ENCODE peak calls at places on chromosomes 12 and 14, in seven cellular contexts. One of them, this sample, is unnamed.

GRCh38 chr14:25150934-25151790 is 101.2 kb upstream of the STXBP6 start:
- DNase-seq in nephron progenitor cell: no peak
- DNase-seq in neural progenitor cell: peak
- DNase-seq in stimulated activated CD4-positive, alpha-beta T cell treated with anti-CD3 and anti-CD28 coated beads, TNF-alpha, amount 100 ng/mL, for 1 hour: no peak
- DNase-seq in GM20000: peak
- DNase-seq in midbrain: peak
- DNase-seq in retinal pigment epithelial cell: no peak
- DNase-seq in this sample: peak

GRCh38 chr12:76422878-76423438 is 74.7 kb upstream of the BBS10 start:
- DNase-seq in midbrain: no peak
- DNase-seq in retinal pigment epithelial cell: peak
- DNase-seq in nephron progenitor cell: no peak
- DNase-seq in GM20000: no peak
- DNase-seq in stimulated activated CD4-positive, alpha-beta T cell treated with anti-CD3 and anti-CD28 coated beads, TNF-alpha, amount 100 ng/mL, for 1 hour: no peak
- DNase-seq in neural progenitor cell: no peak
- DNase-seq in this sample: no peak

GRCh38 chr14:38186217-38186616 is 21.5 kb upstream of the SSTR1 start:
- DNase-seq in stimulated activated CD4-positive, alpha-beta T cell treated with anti-CD3 and anti-CD28 coated beads, TNF-alpha, amount 100 ng/mL, for 1 hour: no peak
- DNase-seq in GM20000: no peak
- DNase-seq in neural progenitor cell: no peak
- DNase-seq in nephron progenitor cell: no peak
- DNase-seq in midbrain: no peak
- DNase-seq in retinal pigment epithelial cell: no peak
- DNase-seq in this sample: no peak

GRCh38 chr14:30387856-30388255 is 171.1 kb upstream of the G2E3 start:
- DNase-seq in stimulated activated CD4-positive, alpha-beta T cell treated with anti-CD3 and anti-CD28 coated beads, TNF-alpha, amount 100 ng/mL, for 1 hour: no peak
- DNase-seq in retinal pigment epithelial cell: no peak
- DNase-seq in GM20000: no peak
- DNase-seq in nephron progenitor cell: no peak
- DNase-seq in midbrain: no peak
- DNase-seq in neural progenitor cell: no peak
- DNase-seq in this sample: no peak

GRCh38 chr14:75454963-75455546 is 27.2 kb downstream of the JDP2 start:
- DNase-seq in GM20000: no peak
- DNase-seq in nephron progenitor cell: no peak
- DNase-seq in midbrain: peak
- DNase-seq in retinal pigment epithelial cell: peak
- DNase-seq in neural progenitor cell: no peak
- DNase-seq in stimulated activated CD4-positive, alpha-beta T cell treated with anti-CD3 and anti-CD28 coated beads, TNF-alpha, amount 100 ng/mL, for 1 hour: no peak
- DNase-seq in this sample: no peak

GRCh38 chr14:67532606-67532997 is 488 bp upstream of the PLEKHH1 start:
- DNase-seq in stimulated activated CD4-positive, alpha-beta T cell treated with anti-CD3 and anti-CD28 coated beads, TNF-alpha, amount 100 ng/mL, for 1 hour: no peak
- DNase-seq in midbrain: no peak
- DNase-seq in nephron progenitor cell: no peak
- DNase-seq in retinal pigment epithelial cell: no peak
- DNase-seq in neural progenitor cell: no peak
- DNase-seq in GM20000: no peak
- DNase-seq in this sample: no peak

GRCh38 chr12:55743131-55743921 is 404 bp downstream of the GDF11 start:
- DNase-seq in midbrain: no peak
- DNase-seq in retinal pigment epithelial cell: no peak
- DNase-seq in GM20000: peak
- DNase-seq in stimulated activated CD4-positive, alpha-beta T cell treated with anti-CD3 and anti-CD28 coated beads, TNF-alpha, amount 100 ng/mL, for 1 hour: peak
- DNase-seq in neural progenitor cell: peak
- DNase-seq in nephron progenitor cell: peak
- DNase-seq in this sample: no peak

GRCh38 chr12:29113101-29113500 is 36.0 kb upstream of the FAR2 start:
- DNase-seq in stimulated activated CD4-positive, alpha-beta T cell treated with anti-CD3 and anti-CD28 coated beads, TNF-alpha, amount 100 ng/mL, for 1 hour: no peak
- DNase-seq in neural progenitor cell: no peak
- DNase-seq in nephron progenitor cell: no peak
- DNase-seq in retinal pigment epithelial cell: no peak
- DNase-seq in midbrain: no peak
- DNase-seq in GM20000: no peak
- DNase-seq in this sample: no peak

GRCh38 chr14:33962016-33962415 is 11.1 kb upstream of the EGLN3 start:
- DNase-seq in midbrain: peak
- DNase-seq in stimulated activated CD4-positive, alpha-beta T cell treated with anti-CD3 and anti-CD28 coated beads, TNF-alpha, amount 100 ng/mL, for 1 hour: no peak
- DNase-seq in nephron progenitor cell: no peak
- DNase-seq in neural progenitor cell: no peak
- DNase-seq in GM20000: no peak
- DNase-seq in retinal pigment epithelial cell: no peak
- DNase-seq in this sample: no peak

GRCh38 chr12:55982319-55982936 is 8.6 kb downstream of the RAB5B start:
- DNase-seq in GM20000: peak
- DNase-seq in neural progenitor cell: no peak
- DNase-seq in retinal pigment epithelial cell: no peak
- DNase-seq in nephron progenitor cell: no peak
- DNase-seq in stimulated activated CD4-positive, alpha-beta T cell treated with anti-CD3 and anti-CD28 coated beads, TNF-alpha, amount 100 ng/mL, for 1 hour: no peak
- DNase-seq in midbrain: no peak
- DNase-seq in this sample: no peak

GRCh38 chr12:67827820-67828383 is 161.3 kb upstream of the IFNG-AS1 start:
- DNase-seq in GM20000: peak
- DNase-seq in retinal pigment epithelial cell: peak
- DNase-seq in midbrain: no peak
- DNase-seq in stimulated activated CD4-positive, alpha-beta T cell treated with anti-CD3 and anti-CD28 coated beads, TNF-alpha, amount 100 ng/mL, for 1 hour: peak
- DNase-seq in neural progenitor cell: no peak
- DNase-seq in nephron progenitor cell: no peak
- DNase-seq in this sample: peak